ENCODE peak calls at places on chromosomes 7 and 10, in six cellular contexts. Q is stomach, E is SK-N-SH, K is heart right ventricle, P is thyroid gland, S is transverse colon. Y is an unnamed sample. For H3K4me1, the result is how much of the 10 kb centered on the place peaks cover.

GRCh38 chr10:50585921-50586739 is 37.6 kb downstream of the SGMS1 start:
- DNase-seq in Q (no peak), E (no peak), K (no peak), P (no peak), S (no peak), Y (no peak)

GRCh38 chr7:1397491-1398327 is 61.6 kb downstream of the MICALL2 start:
- DNase-seq in Q (no peak), E (no peak), K (no peak), P (no peak), S (no peak), Y (no peak)

GRCh38 chr10:32175629-32176028 is 119.4 kb upstream of the KIF5B start:
- DNase-seq in Q (no peak), E (no peak), K (no peak), P (no peak), S (no peak), Y (no peak)

GRCh38 chr7:101666751-101667150 is 37.7 kb upstream of the MYL10 start:
- DNase-seq in Q (no peak), E (no peak), K (no peak), P (no peak), S (no peak), Y (no peak)

GRCh38 chr7:141663081-141663510 is 38.9 kb downstream of the DENND11 start:
- DNase-seq in Q (peak), E (no peak), K (no peak), P (peak), S (peak), Y (no peak)

GRCh38 chr7:135801877-135802276 is 53.3 kb upstream of the FAM180A start:
- DNase-seq in Q (no peak), E (no peak), K (no peak), P (peak), S (no peak), Y (peak)

GRCh38 chr10:124425227-124425962 is 6.7 kb upstream of the OAT start:
- DNase-seq in Q (peak), E (no peak), K (no peak), P (no peak), S (no peak), Y (no peak)

GRCh38 chr10:89963446-89964102 is 262.2 kb downstream of the KIF20B start:
- DNase-seq in Q (no peak), E (no peak), K (no peak), P (no peak), S (no peak), Y (no peak)

DNA sequence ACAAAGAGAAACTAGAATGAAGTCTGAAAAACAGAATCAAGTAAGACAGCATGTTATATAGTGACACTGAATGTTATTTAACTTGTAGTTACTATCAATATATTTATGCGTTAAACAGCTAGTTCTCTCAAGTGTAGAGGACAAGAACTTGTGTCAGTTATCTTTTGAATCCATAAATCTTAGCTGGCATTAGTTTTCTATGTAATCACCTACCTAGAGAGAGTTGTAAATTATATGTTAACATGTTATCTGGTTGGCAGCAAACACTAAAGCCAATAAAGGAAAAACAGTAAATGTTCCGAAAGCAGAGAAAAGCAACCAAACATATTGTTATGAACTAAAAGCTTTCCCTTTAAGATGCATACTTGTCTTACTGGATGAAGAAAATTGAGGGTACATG is 36.8 kb downstream of the SLC18A2 start:
- DNase-seq in Q (no peak), E (no peak), K (no peak), P (no peak), S (no peak), Y (no peak)
- H3K4me3 ChIP-seq in Q (no peak), E (no peak), K (no peak), P (no peak), S (no peak), Y (no peak)

GRCh38 chr10:3761916-3762708 is 22.9 kb downstream of the KLF6 start:
- DNase-seq in Q (no peak), E (no peak), K (no peak), P (no peak), S (no peak), Y (no peak)

GRCh38 chr10:3761111-3761686 is 23.8 kb downstream of the KLF6 start:
- DNase-seq in Q (no peak), E (no peak), K (no peak), P (no peak), S (no peak), Y (no peak)

GRCh38 chr10:3764626-3765375 is 20.2 kb downstream of the KLF6 start:
- DNase-seq in Q (no peak), E (no peak), K (no peak), P (no peak), S (peak), Y (no peak)

GRCh38 chr10:3763852-3764625 is 21.0 kb downstream of the KLF6 start:
- DNase-seq in Q (no peak), E (no peak), K (no peak), P (no peak), S (no peak), Y (no peak)

GRCh38 chr10:3763035-3763456 is 22.0 kb downstream of the KLF6 start:
- DNase-seq in Q (no peak), E (no peak), K (no peak), P (no peak), S (peak), Y (no peak)
- H3K4me1 ChIP-seq in Q (under half), E (under half), K (under half), P (under half), S (under half), Y (under half)

DNA sequence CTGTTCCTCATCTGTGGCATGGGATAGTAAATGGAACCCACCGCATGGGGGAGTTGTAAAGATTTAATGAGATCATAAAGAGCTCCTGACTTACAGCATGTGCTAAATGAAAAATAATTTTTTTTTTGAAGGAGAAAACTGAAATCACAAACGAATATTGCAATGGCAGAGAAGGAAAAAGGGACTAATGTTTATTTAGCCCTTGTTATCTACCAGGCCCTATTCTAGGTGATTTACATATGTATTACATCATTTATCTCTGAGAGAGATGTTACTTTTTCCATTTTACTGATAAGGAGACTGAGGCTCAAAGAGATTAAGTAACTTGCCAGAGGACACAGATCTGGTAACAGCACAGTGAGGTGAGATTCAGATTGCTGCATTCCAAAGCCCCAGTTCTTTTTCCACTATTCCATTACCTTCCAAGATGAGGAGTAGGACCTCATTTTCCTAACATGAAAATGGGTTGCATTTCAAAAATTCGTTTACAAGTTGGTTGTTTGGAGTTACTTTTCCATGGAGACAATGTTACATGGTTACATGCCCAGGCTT is 28.6 kb downstream of the VCL start:
- DNase-seq in Q (no peak), E (no peak), K (no peak), P (no peak), S (no peak), Y (no peak)
- TF ChIP-seq CTCF in Q (no peak), E (peak), K (no peak), P (no peak), S (no peak), Y (no peak)

GRCh38 chr7:129166745-129167144 is 21.7 kb upstream of the SMO start:
- DNase-seq in Q (no peak), E (no peak), K (no peak), P (no peak), S (no peak), Y (no peak)

GRCh38 chr7:129168219-129168991 is 20.0 kb upstream of the SMO start:
- DNase-seq in Q (no peak), E (no peak), K (no peak), P (peak), S (no peak), Y (no peak)

GRCh38 chr7:129170373-129171021 is 17.9 kb upstream of the SMO start:
- DNase-seq in Q (no peak), E (no peak), K (no peak), P (no peak), S (no peak), Y (no peak)

GRCh38 chr7:129169171-129169643 is 19.2 kb upstream of the SMO start:
- DNase-seq in Q (peak), E (no peak), K (peak), P (peak), S (peak), Y (no peak)

DNA sequence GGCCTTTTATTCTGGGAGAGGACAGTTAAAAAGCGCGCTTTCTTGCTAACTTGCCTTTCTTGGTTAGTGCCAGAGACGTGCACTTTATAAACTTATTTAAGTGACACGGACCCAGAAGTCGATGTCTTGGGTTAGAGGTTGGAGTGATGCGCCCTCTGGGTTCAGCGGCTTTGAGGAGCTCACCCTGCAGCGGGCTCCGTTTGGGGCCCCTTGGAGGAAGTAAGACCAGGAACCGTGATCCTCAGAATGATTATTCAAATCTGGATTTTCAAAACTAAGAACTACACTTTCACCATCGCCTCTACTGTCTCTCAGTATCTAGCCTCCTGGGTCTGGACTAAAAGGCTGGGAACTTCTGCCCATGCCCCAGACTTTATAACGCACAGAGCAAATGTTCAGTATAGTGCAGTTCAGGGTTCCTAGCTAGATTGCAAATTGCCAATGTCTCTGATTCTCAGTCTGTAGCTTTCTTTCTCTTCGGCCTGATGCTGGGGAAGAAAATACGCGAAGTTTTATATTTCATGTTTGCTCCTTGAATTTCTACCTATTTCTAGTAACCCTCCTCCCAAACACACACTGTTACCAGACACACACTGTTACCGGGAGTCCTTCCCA is 18.6 kb upstream of the SMO start:
- DNase-seq in Q (no peak), E (no peak), K (no peak), P (no peak), S (no peak), Y (no peak)
- H3K4me3 ChIP-seq in Q (peak), E (no peak), K (peak), P (no peak), S (peak), Y (no peak)